ENCODE peak calls at places on chromosomes 6 and 20, in eight cellular contexts. O, I, P, R, S, D, H and V are unnamed samples.

GRCh38 chr20:33693741-33694645 is 7.8 kb upstream of the E2F1 start:
- DNase-seq in O (no peak), I (peak), P (no peak), R (no peak), S (no peak), D (peak), H (no peak), V (no peak)

GRCh38 chr6:31498748-31499147 is 803 bp downstream of the MICB start:
- DNase-seq in O (no peak), I (no peak), P (no peak), R (no peak), S (no peak), D (no peak), H (no peak), V (no peak)

GRCh38 chr6:548091-548490 is 108.8 kb downstream of the HUS1B start:
- DNase-seq in O (no peak), I (no peak), P (no peak), R (no peak), S (no peak), D (no peak), H (no peak), V (no peak)

GRCh38 chr6:117265425-117266266 is at the start of gene VGLL2:
- DNase-seq in O (no peak), I (no peak), P (no peak), R (no peak), S (peak), D (peak), H (peak), V (no peak)

GRCh38 chr6:109393882-109394281 is 11.6 kb upstream of the CD164 start:
- DNase-seq in O (no peak), I (no peak), P (no peak), R (no peak), S (no peak), D (no peak), H (peak), V (no peak)

GRCh38 chr6:46655803-46656202 is 3.0 kb downstream of the SLC25A27 start:
- DNase-seq in O (no peak), I (no peak), P (no peak), R (peak), S (no peak), D (no peak), H (no peak), V (no peak)

GRCh38 chr6:38681850-38682249 is 21.1 kb downstream of the GLO1 start:
- DNase-seq in O (no peak), I (no peak), P (no peak), R (no peak), S (no peak), D (no peak), H (no peak), V (no peak)

GRCh38 chr6:7213416-7213815 is 99.6 kb downstream of the SSR1 start:
- DNase-seq in O (no peak), I (no peak), P (no peak), R (no peak), S (no peak), D (no peak), H (no peak), V (no peak)

GRCh38 chr20:33862709-33863403 is 51.7 kb downstream of the CHMP4B start:
- DNase-seq in O (peak), I (peak), P (peak), R (peak), S (no peak), D (peak), H (peak), V (no peak)

GRCh38 chr6:57305112-57305511 is 12.3 kb upstream of the PRIM2 start:
- DNase-seq in O (no peak), I (no peak), P (no peak), R (no peak), S (no peak), D (no peak), H (peak), V (no peak)

GRCh38 chr6:6724319-6725119 is 136.0 kb downstream of the LY86 start:
- DNase-seq in O (peak), I (peak), P (peak), R (peak), S (peak), D (peak), H (peak), V (no peak)

GRCh38 chr6:126198581-126198980 is 141.3 kb upstream of the CENPW start:
- DNase-seq in O (no peak), I (no peak), P (no peak), R (no peak), S (no peak), D (no peak), H (no peak), V (no peak)

GRCh38 chr6:18340781-18341551 is 46.2 kb upstream of the RNF144B start:
- DNase-seq in O (no peak), I (no peak), P (no peak), R (no peak), S (no peak), D (no peak), H (no peak), V (no peak)

GRCh38 chr6:29051680-29052079 is 6.7 kb upstream of the OR2W1 start:
- DNase-seq in O (no peak), I (no peak), P (no peak), R (no peak), S (no peak), D (no peak), H (no peak), V (no peak)

GRCh38 chr6:78810698-78811097 is 56.7 kb upstream of the IRAK1BP1 start:
- DNase-seq in O (no peak), I (no peak), P (no peak), R (no peak), S (no peak), D (no peak), H (peak), V (peak)

GRCh38 chr6:36083446-36083845 is 46.9 kb upstream of the MAPK13 start:
- DNase-seq in O (no peak), I (no peak), P (no peak), R (no peak), S (no peak), D (no peak), H (no peak), V (no peak)

GRCh38 chr20:6560978-6561377 is 206.5 kb upstream of the BMP2 start:
- DNase-seq in O (no peak), I (no peak), P (no peak), R (no peak), S (peak), D (no peak), H (no peak), V (no peak)

GRCh38 chr6:160261991-160262718 is 3.5 kb upstream of the SLC22A2 start:
- DNase-seq in O (no peak), I (no peak), P (no peak), R (peak), S (no peak), D (no peak), H (no peak), V (no peak)

GRCh38 chr6:15608406-15608805 is 54.4 kb downstream of the DTNBP1 start:
- DNase-seq in O (peak), I (no peak), P (no peak), R (no peak), S (no peak), D (no peak), H (peak), V (peak)

GRCh38 chr6:169972736-169973135 is 221.3 kb downstream of the ERMARD start:
- DNase-seq in O (no peak), I (no peak), P (no peak), R (no peak), S (no peak), D (peak), H (no peak), V (no peak)

GRCh38 chr6:138869343-138869742 is 73.5 kb downstream of the ECT2L start:
- DNase-seq in O (peak), I (peak), P (no peak), R (no peak), S (no peak), D (peak), H (peak), V (no peak)

GRCh38 chr6:36110863-36111262 is 19.4 kb upstream of the MAPK13 start:
- DNase-seq in O (no peak), I (no peak), P (no peak), R (no peak), S (no peak), D (no peak), H (no peak), V (no peak)

GRCh38 chr6:113924199-113924791 is 46.7 kb downstream of the HDAC2 start:
- DNase-seq in O (no peak), I (no peak), P (no peak), R (no peak), S (no peak), D (no peak), H (no peak), V (no peak)

GRCh38 chr6:6851059-6851658 is 256.6 kb upstream of the RREB1 start:
- DNase-seq in O (peak), I (no peak), P (peak), R (peak), S (no peak), D (peak), H (peak), V (peak)

GRCh38 chr6:133286765-133287164 is 45.6 kb downstream of the EYA4 start:
- DNase-seq in O (no peak), I (no peak), P (no peak), R (peak), S (peak), D (no peak), H (peak), V (no peak)

GRCh38 chr20:23668477-23668951 is 20.3 kb downstream of the CST4 start:
- DNase-seq in O (peak), I (peak), P (peak), R (peak), S (peak), D (no peak), H (peak), V (no peak)

GRCh38 chr6:150766201-150766997 is 99.1 kb upstream of the MTHFD1L start:
- DNase-seq in O (no peak), I (no peak), P (no peak), R (no peak), S (no peak), D (peak), H (no peak), V (no peak)

GRCh38 chr6:9851541-9852380 is 563.1 kb downstream of the TFAP2A start:
- DNase-seq in O (no peak), I (no peak), P (no peak), R (peak), S (peak), D (no peak), H (no peak), V (no peak)

GRCh38 chr6:154474636-154475428 is 35.7 kb downstream of the CNKSR3 start:
- DNase-seq in O (no peak), I (no peak), P (no peak), R (no peak), S (no peak), D (no peak), H (peak), V (peak)

GRCh38 chr6:155089746-155090145 is 94.6 kb downstream of the TIAM2 start:
- DNase-seq in O (no peak), I (no peak), P (no peak), R (no peak), S (no peak), D (no peak), H (no peak), V (no peak)

GRCh38 chr6:12051861-12052368 is 39.8 kb downstream of the HIVEP1 start:
- DNase-seq in O (no peak), I (no peak), P (no peak), R (peak), S (peak), D (no peak), H (no peak), V (peak)

GRCh38 chr6:46921059-46921458 is 679 bp downstream of the ADGRF5 start:
- DNase-seq in O (no peak), I (no peak), P (no peak), R (no peak), S (no peak), D (no peak), H (no peak), V (no peak)

GRCh38 chr20:41185013-41185757 is 47.8 kb downstream of the PLCG1 start:
- DNase-seq in O (no peak), I (no peak), P (no peak), R (no peak), S (no peak), D (no peak), H (no peak), V (no peak)

DNA sequence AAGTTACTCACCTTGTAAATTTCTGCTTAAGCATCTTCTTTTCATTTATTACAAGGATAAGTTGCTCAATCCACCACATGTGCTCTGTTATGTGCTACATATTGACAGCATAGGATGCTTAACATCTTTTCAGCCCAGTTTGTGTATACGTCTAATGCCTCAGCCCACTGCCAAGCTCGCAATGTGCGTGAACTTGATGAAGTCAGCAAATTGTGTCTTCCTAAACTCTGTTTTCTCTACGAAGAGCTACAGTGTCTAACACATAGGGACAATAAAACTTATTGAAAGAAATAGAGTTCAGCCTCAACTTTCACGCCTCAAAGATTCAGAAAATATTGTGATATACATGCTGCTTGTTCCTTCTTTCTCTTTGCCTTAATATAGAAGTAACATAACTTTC is 500.0 kb downstream of the TFAP2B start:
- DNase-seq in O (no peak), I (no peak), P (no peak), R (no peak), S (no peak), D (no peak), H (no peak), V (no peak)
- TF ChIP-seq CTCF in O (no peak), I (no peak), P (no peak), R (no peak), S (no peak), D (no peak), H (no peak), V (no peak)

GRCh38 chr20:62408055-62408454 is 970 bp upstream of the CABLES2 start:
- DNase-seq in O (no peak), I (no peak), P (no peak), R (no peak), S (no peak), D (no peak), H (no peak), V (no peak)

GRCh38 chr20:62405981-62406513 is 1.0 kb downstream of the CABLES2 start:
- DNase-seq in O (no peak), I (no peak), P (no peak), R (no peak), S (no peak), D (no peak), H (no peak), V (no peak)

GRCh38 chr20:62408640-62409039 is 1.6 kb upstream of the CABLES2 start:
- DNase-seq in O (no peak), I (no peak), P (no peak), R (no peak), S (no peak), D (no peak), H (no peak), V (no peak)

GRCh38 chr20:62406635-62407176 is 379 bp downstream of the CABLES2 start:
- DNase-seq in O (no peak), I (peak), P (no peak), R (no peak), S (no peak), D (no peak), H (no peak), V (no peak)

GRCh38 chr20:62407221-62407992 is at the start of gene CABLES2:
- DNase-seq in O (peak), I (peak), P (peak), R (peak), S (peak), D (peak), H (peak), V (peak)
- TF ChIP-seq CTCF in O (peak), I (peak), P (no peak), R (peak), S (no peak), D (peak), H (no peak), V (no peak)

GRCh38 chr20:59940129-59940955 is at the start of the genes FAM217B and PPP1R3D:
- DNase-seq in O (peak), I (peak), P (peak), R (peak), S (peak), D (peak), H (peak), V (peak)
- TF ChIP-seq CTCF in O (no peak), I (peak), P (no peak), R (no peak), S (no peak), D (peak), H (no peak), V (no peak)

DNA sequence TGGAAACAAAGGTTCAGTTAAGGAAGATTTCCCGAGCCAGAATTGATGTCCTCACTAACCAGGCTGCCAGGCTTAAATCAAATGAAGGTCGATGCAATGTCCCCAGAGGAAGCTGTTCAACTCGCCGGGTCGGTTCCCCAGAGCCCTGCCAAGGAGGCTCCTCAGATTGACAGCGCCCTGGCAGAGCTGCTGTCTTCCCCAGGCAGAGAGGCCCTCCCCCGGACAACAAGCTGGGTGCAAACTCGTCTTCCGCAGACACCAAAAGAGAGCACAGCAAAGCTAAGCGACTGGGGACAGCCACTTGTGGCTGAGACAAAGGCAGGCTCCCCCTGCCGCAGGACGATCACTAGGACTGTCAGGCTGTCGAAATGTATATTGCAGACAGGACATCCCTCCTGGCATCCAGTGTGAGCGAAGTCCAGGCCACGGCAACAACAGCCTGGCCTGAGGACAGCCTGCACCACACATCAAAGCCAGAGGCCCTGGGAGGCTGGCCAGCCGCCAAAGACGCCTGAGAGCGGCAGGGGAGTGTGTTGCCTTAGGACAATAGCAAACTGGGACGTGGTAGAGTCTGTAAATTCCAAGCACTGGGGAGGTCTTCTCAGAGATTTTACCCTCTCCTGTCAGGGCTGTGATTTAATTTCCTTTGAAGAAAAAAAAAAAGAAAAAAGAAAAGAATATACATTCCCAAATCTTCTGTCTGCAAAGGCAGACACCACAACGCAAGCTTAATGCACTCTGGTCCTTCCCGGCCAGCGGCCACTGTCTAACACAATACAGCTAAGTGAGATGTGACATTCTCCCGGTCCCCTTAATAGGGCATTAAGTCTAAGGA is 99.1 kb downstream of the HIVEP2 start:
- DNase-seq in O (peak), I (peak), P (peak), R (peak), S (peak), D (peak), H (peak), V (peak)
- TF ChIP-seq CTCF in O (no peak), I (no peak), P (no peak), R (no peak), S (peak), D (peak), H (no peak), V (no peak)

GRCh38 chr20:8019178-8019997 is at the start of gene TMX4:
- DNase-seq in O (peak), I (peak), P (peak), R (peak), S (peak), D (peak), H (peak), V (peak)
- TF ChIP-seq CTCF in O (no peak), I (peak), P (peak), R (no peak), S (peak), D (peak), H (no peak), V (peak)

GRCh38 chr6:99152345-99152643 is 197.2 kb downstream of the FAXC start:
- DNase-seq in O (no peak), I (no peak), P (no peak), R (no peak), S (no peak), D (no peak), H (no peak), V (no peak)
- TF ChIP-seq CTCF in O (no peak), I (no peak), P (no peak), R (no peak), S (no peak), D (no peak), H (no peak), V (no peak)

DNA sequence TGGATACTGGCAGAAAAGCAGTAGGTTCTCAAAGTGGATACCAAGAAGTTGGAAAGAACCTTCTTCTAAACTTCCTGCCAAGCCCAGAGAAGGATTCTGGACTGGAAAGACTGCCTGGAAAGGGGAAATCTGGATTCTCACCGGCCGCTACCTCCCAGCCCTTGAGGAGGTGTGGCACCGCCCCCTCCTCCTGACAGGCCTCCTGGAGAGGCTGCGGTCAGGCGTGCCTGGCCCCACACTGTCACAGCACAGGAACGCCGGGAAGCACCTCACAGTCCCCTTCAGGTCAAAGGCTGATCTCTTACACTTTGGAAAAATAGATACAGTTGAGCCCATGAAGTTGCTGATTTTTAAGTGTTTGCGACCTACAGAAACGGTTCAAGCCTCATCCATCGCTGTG is 16.3 kb upstream of the PDE10A start:
- DNase-seq in O (no peak), I (no peak), P (no peak), R (no peak), S (no peak), D (no peak), H (no peak), V (no peak)
- TF ChIP-seq CTCF in O (no peak), I (no peak), P (no peak), R (no peak), S (no peak), D (no peak), H (no peak), V (no peak)

DNA sequence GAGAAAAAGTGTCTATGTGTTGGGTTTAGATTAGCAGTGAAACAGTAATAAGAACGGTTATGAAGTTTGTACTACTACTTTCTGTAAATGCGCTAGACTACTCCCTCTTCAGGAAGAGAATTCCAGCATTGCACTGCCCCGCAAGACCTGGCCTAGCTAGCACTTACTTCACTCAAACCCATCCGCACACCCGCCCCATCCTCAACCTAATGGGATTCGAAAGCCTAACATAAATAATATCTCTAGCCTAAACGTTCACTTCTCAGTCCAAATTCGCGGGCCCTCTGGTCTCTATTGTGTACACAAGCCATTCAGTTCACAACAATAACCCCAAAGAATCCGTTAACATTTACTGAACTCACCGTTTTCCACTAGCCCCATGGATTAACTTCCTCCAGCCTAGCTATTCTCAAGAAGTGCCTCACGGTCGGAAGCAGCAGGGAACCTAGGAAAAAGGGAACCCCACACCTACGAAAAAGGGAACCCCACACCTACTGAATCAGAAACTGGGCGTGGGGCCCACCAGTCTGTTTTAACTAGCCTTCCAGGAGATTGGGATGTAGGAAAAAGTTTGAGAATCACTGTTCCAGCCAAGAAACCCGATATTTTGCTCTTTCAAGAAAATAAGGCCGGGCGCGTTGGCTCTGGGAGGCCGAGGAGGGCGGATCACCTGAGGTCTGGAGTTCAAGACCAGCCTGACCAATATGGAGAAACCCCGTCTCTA is 45.4 kb upstream of the BTN3A2 start:
- DNase-seq in O (no peak), I (no peak), P (no peak), R (no peak), S (no peak), D (no peak), H (no peak), V (no peak)
- TF ChIP-seq CTCF in O (no peak), I (no peak), P (no peak), R (no peak), S (no peak), D (no peak), H (no peak), V (no peak)

GRCh38 chr6:34441526-34441925 is 15.7 kb upstream of the RPS10 start:
- DNase-seq in O (no peak), I (no peak), P (no peak), R (no peak), S (peak), D (no peak), H (no peak), V (no peak)
- TF ChIP-seq CTCF in O (no peak), I (no peak), P (no peak), R (no peak), S (no peak), D (no peak), H (no peak), V (no peak)